ENCODE peak calls at places on chromosomes 7 and 10, in ten cellular contexts. One of them, this sample, is unnamed.

GRCh38 chr7:2024227-2024918 is 208.4 kb downstream of the MAD1L1 start:
- DNase-seq in CD8-positive, alpha-beta T cell: no peak
- DNase-seq in neuronal stem cell: no peak
- DNase-seq in tibial artery: peak; percentile 41
- DNase-seq in GM23248: no peak
- DNase-seq in A549: no peak
- DNase-seq in iPS DF 6.9: no peak
- DNase-seq in CD8-positive, alpha-beta memory T cell: peak; percentile 33
- DNase-seq in CD4-positive, alpha-beta memory T cell: no peak
- DNase-seq in naive thymus-derived CD4-positive, alpha-beta T cell: no peak
- DNase-seq in this sample: no peak

GRCh38 chr7:76293407-76293901 is 9.0 kb upstream of the HSPB1 start:
- DNase-seq in tibial artery: no peak
- DNase-seq in iPS DF 6.9: no peak
- DNase-seq in neuronal stem cell: no peak
- DNase-seq in A549: no peak
- DNase-seq in CD4-positive, alpha-beta memory T cell: no peak
- DNase-seq in naive thymus-derived CD4-positive, alpha-beta T cell: no peak
- DNase-seq in GM23248: no peak
- DNase-seq in CD8-positive, alpha-beta T cell: no peak
- DNase-seq in CD8-positive, alpha-beta memory T cell: no peak
- DNase-seq in this sample: no peak

GRCh38 chr7:105675873-105676484 is 94.7 kb upstream of the EFCAB10 start:
- DNase-seq in A549: no peak
- DNase-seq in iPS DF 6.9: no peak
- DNase-seq in CD8-positive, alpha-beta T cell: peak; percentile 78
- DNase-seq in CD4-positive, alpha-beta memory T cell: peak; percentile 64
- DNase-seq in naive thymus-derived CD4-positive, alpha-beta T cell: peak; percentile 44
- DNase-seq in tibial artery: no peak
- DNase-seq in neuronal stem cell: no peak
- DNase-seq in GM23248: no peak
- DNase-seq in CD8-positive, alpha-beta memory T cell: peak; percentile 88
- DNase-seq in this sample: no peak

GRCh38 chr7:94529516-94529915 is 19.9 kb downstream of the CASD1 start:
- DNase-seq in iPS DF 6.9: no peak
- DNase-seq in A549: no peak
- DNase-seq in neuronal stem cell: no peak
- DNase-seq in GM23248: peak; percentile 64
- DNase-seq in CD8-positive, alpha-beta T cell: no peak
- DNase-seq in CD4-positive, alpha-beta memory T cell: no peak
- DNase-seq in naive thymus-derived CD4-positive, alpha-beta T cell: no peak
- DNase-seq in CD8-positive, alpha-beta memory T cell: no peak
- DNase-seq in tibial artery: no peak
- DNase-seq in this sample: no peak

GRCh38 chr7:117308891-117309290 is 14.0 kb downstream of the WNT2 start:
- DNase-seq in CD4-positive, alpha-beta memory T cell: no peak
- DNase-seq in tibial artery: no peak
- DNase-seq in neuronal stem cell: no peak
- DNase-seq in A549: no peak
- DNase-seq in GM23248: no peak
- DNase-seq in naive thymus-derived CD4-positive, alpha-beta T cell: no peak
- DNase-seq in CD8-positive, alpha-beta T cell: no peak
- DNase-seq in iPS DF 6.9: no peak
- DNase-seq in CD8-positive, alpha-beta memory T cell: no peak
- DNase-seq in this sample: no peak

GRCh38 chr7:43792471-43792870 is 34.0 kb downstream of the BLVRA start:
- DNase-seq in iPS DF 6.9: no peak
- DNase-seq in neuronal stem cell: no peak
- DNase-seq in CD4-positive, alpha-beta memory T cell: no peak
- DNase-seq in naive thymus-derived CD4-positive, alpha-beta T cell: no peak
- DNase-seq in CD8-positive, alpha-beta T cell: no peak
- DNase-seq in A549: no peak
- DNase-seq in GM23248: no peak
- DNase-seq in CD8-positive, alpha-beta memory T cell: no peak
- DNase-seq in tibial artery: no peak
- DNase-seq in this sample: peak; percentile 57

GRCh38 chr10:5233324-5233723 is 36.7 kb downstream of the AKR1C4 start:
- DNase-seq in GM23248: no peak
- DNase-seq in CD8-positive, alpha-beta memory T cell: no peak
- DNase-seq in tibial artery: no peak
- DNase-seq in naive thymus-derived CD4-positive, alpha-beta T cell: no peak
- DNase-seq in CD8-positive, alpha-beta T cell: no peak
- DNase-seq in A549: no peak
- DNase-seq in CD4-positive, alpha-beta memory T cell: no peak
- DNase-seq in iPS DF 6.9: no peak
- DNase-seq in neuronal stem cell: no peak
- DNase-seq in this sample: no peak

GRCh38 chr10:121608669-121609190 is 10.5 kb upstream of the FGFR2 start:
- DNase-seq in iPS DF 6.9: no peak
- DNase-seq in CD8-positive, alpha-beta T cell: no peak
- DNase-seq in tibial artery: no peak
- DNase-seq in GM23248: peak; percentile 53
- DNase-seq in neuronal stem cell: no peak
- DNase-seq in A549: peak; percentile 60
- DNase-seq in CD4-positive, alpha-beta memory T cell: peak; percentile 22
- DNase-seq in naive thymus-derived CD4-positive, alpha-beta T cell: no peak
- DNase-seq in CD8-positive, alpha-beta memory T cell: no peak
- DNase-seq in this sample: peak; percentile 75

GRCh38 chr10:97030894-97031293 is 154.9 kb downstream of the SLIT1 start:
- DNase-seq in GM23248: no peak
- DNase-seq in CD4-positive, alpha-beta memory T cell: no peak
- DNase-seq in CD8-positive, alpha-beta T cell: no peak
- DNase-seq in neuronal stem cell: no peak
- DNase-seq in CD8-positive, alpha-beta memory T cell: no peak
- DNase-seq in tibial artery: no peak
- DNase-seq in iPS DF 6.9: no peak
- DNase-seq in A549: no peak
- DNase-seq in naive thymus-derived CD4-positive, alpha-beta T cell: no peak
- DNase-seq in this sample: no peak

GRCh38 chr7:151687523-151688235 is 168.0 kb upstream of the RHEB start:
- DNase-seq in CD8-positive, alpha-beta memory T cell: no peak
- DNase-seq in CD8-positive, alpha-beta T cell: no peak
- DNase-seq in CD4-positive, alpha-beta memory T cell: no peak
- DNase-seq in iPS DF 6.9: peak; percentile 78
- DNase-seq in tibial artery: peak; percentile 78
- DNase-seq in naive thymus-derived CD4-positive, alpha-beta T cell: no peak
- DNase-seq in neuronal stem cell: peak; percentile 39
- DNase-seq in GM23248: peak; percentile 96
- DNase-seq in A549: peak; percentile 99
- DNase-seq in this sample: peak; percentile 74

GRCh38 chr10:110786172-110786571 is 85.6 kb upstream of the PDCD4 start:
- DNase-seq in CD8-positive, alpha-beta memory T cell: no peak
- DNase-seq in tibial artery: no peak
- DNase-seq in iPS DF 6.9: no peak
- DNase-seq in GM23248: no peak
- DNase-seq in neuronal stem cell: no peak
- DNase-seq in naive thymus-derived CD4-positive, alpha-beta T cell: no peak
- DNase-seq in CD4-positive, alpha-beta memory T cell: no peak
- DNase-seq in CD8-positive, alpha-beta T cell: no peak
- DNase-seq in A549: no peak
- DNase-seq in this sample: no peak
- H3K4me1 ChIP-seq in CD8-positive, alpha-beta memory T cell: peaks cover 17% of the 10 kb centered on the region
- H3K4me1 ChIP-seq in tibial artery: no peaks in the 10 kb centered on the region
- H3K4me1 ChIP-seq in iPS DF 6.9: no peaks in the 10 kb centered on the region
- H3K4me1 ChIP-seq in GM23248: no peaks in the 10 kb centered on the region
- H3K4me1 ChIP-seq in neuronal stem cell: peaks cover 12% of the 10 kb centered on the region
- H3K4me1 ChIP-seq in naive thymus-derived CD4-positive, alpha-beta T cell: peaks cover 4% of the 10 kb centered on the region
- H3K4me1 ChIP-seq in CD4-positive, alpha-beta memory T cell: peaks cover 16% of the 10 kb centered on the region
- H3K4me1 ChIP-seq in CD8-positive, alpha-beta T cell: peaks cover 16% of the 10 kb centered on the region
- H3K4me1 ChIP-seq in A549: no peaks in the 10 kb centered on the region
- H3K4me1 ChIP-seq in this sample: no peaks in the 10 kb centered on the region

DNA sequence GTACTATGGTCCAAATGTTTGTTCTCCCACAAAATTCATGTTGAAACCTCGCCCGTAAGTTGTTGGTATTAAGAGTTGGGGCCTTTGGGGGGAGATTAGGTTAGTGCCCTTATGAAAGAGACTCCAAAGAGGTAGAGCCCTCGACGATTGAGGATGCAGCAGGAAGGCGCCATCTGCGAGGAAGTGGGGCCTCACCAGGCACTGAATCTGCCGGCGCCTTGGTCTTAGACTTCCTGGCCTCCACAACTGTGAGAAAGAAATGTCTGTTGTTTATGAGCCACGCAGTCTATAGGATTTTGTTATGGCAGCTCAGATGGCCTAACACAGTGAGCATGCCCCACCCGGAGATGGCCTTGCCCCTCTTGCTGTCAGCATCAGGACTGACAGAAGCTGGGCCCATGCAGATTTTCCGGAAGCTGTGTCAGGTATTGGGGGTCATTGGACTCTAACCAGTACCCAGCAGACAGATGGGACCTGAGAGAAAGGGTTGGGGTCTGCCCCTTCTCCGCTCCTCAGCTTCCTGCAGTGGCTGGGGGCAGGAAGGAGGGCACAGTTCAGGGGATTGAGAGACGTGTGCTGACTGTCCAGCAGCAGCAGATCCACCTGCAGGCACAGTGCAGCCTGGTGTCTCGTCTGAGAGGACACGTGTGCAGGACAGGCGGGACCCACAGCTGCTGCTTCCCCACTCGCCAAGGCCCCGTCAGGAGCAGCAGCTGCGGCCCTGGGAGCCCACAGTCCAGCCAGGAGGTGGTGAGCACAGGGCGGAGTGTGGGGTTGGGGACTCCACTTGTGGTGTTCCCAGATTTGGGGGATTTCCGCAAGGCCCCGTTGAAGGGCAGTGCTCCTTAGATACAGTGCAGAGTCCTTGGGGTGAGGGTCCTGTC is 47.8 kb downstream of the MGMT start:
- DNase-seq in naive thymus-derived CD4-positive, alpha-beta T cell: no peak
- DNase-seq in neuronal stem cell: no peak
- DNase-seq in tibial artery: no peak
- DNase-seq in iPS DF 6.9: no peak
- DNase-seq in CD8-positive, alpha-beta T cell: no peak
- DNase-seq in CD4-positive, alpha-beta memory T cell: no peak
- DNase-seq in GM23248: no peak
- DNase-seq in A549: no peak
- DNase-seq in CD8-positive, alpha-beta memory T cell: no peak
- DNase-seq in this sample: no peak
- H3K4me1 ChIP-seq in naive thymus-derived CD4-positive, alpha-beta T cell: no peaks in the 10 kb centered on the region
- H3K4me1 ChIP-seq in neuronal stem cell: peaks cover 2% of the 10 kb centered on the region
- H3K4me1 ChIP-seq in tibial artery: no peaks in the 10 kb centered on the region
- H3K4me1 ChIP-seq in iPS DF 6.9: no peaks in the 10 kb centered on the region
- H3K4me1 ChIP-seq in CD8-positive, alpha-beta T cell: peaks cover 12% of the 10 kb centered on the region
- H3K4me1 ChIP-seq in CD4-positive, alpha-beta memory T cell: no peaks in the 10 kb centered on the region
- H3K4me1 ChIP-seq in GM23248: no peaks in the 10 kb centered on the region
- H3K4me1 ChIP-seq in A549: no peaks in the 10 kb centered on the region
- H3K4me1 ChIP-seq in CD8-positive, alpha-beta memory T cell: no peaks in the 10 kb centered on the region
- H3K4me1 ChIP-seq in this sample: peaks cover 2% of the 10 kb centered on the region

GRCh38 chr10:1527951-1528350 is 209.4 kb downstream of the ADARB2 start:
- DNase-seq in A549: no peak
- DNase-seq in neuronal stem cell: no peak
- DNase-seq in tibial artery: no peak
- DNase-seq in iPS DF 6.9: no peak
- DNase-seq in CD8-positive, alpha-beta T cell: no peak
- DNase-seq in GM23248: no peak
- DNase-seq in CD4-positive, alpha-beta memory T cell: no peak
- DNase-seq in CD8-positive, alpha-beta memory T cell: no peak
- DNase-seq in naive thymus-derived CD4-positive, alpha-beta T cell: no peak
- DNase-seq in this sample: no peak
- H3K4me1 ChIP-seq in A549: no peaks in the 10 kb centered on the region
- H3K4me1 ChIP-seq in neuronal stem cell: peaks cover 2% of the 10 kb centered on the region
- H3K4me1 ChIP-seq in tibial artery: no peaks in the 10 kb centered on the region
- H3K4me1 ChIP-seq in iPS DF 6.9: peaks cover 4% of the 10 kb centered on the region
- H3K4me1 ChIP-seq in CD8-positive, alpha-beta T cell: no peaks in the 10 kb centered on the region
- H3K4me1 ChIP-seq in GM23248: no peaks in the 10 kb centered on the region
- H3K4me1 ChIP-seq in CD4-positive, alpha-beta memory T cell: no peaks in the 10 kb centered on the region
- H3K4me1 ChIP-seq in CD8-positive, alpha-beta memory T cell: no peaks in the 10 kb centered on the region
- H3K4me1 ChIP-seq in naive thymus-derived CD4-positive, alpha-beta T cell: no peaks in the 10 kb centered on the region
- H3K4me1 ChIP-seq in this sample: no peaks in the 10 kb centered on the region

DNA sequence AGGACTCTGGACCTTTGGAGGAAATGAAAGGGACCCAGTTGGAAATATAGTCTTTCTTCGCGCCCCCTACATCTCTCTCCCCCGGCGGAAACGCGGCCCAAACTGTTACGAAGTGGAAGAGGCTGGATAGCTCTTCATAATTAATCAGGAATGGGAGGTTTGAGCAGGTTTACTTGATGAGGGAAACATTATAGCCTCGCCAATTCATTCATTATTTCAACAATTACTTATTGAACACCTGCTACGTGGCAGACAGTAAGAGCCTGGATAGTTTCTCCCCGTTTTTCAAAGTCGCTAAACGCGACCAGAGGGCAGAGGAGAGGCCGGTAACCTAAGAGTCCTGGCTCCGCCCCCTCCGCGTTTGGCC is 210 bp upstream of the FBXL15 start:
- DNase-seq in naive thymus-derived CD4-positive, alpha-beta T cell: no peak
- DNase-seq in GM23248: peak; percentile 92
- DNase-seq in iPS DF 6.9: no peak
- DNase-seq in tibial artery: no peak
- DNase-seq in CD8-positive, alpha-beta T cell: no peak
- DNase-seq in neuronal stem cell: no peak
- DNase-seq in A549: peak; percentile 83
- DNase-seq in CD4-positive, alpha-beta memory T cell: no peak
- DNase-seq in CD8-positive, alpha-beta memory T cell: no peak
- DNase-seq in this sample: peak; percentile 9
- H3K4me1 ChIP-seq in naive thymus-derived CD4-positive, alpha-beta T cell: peaks cover 26% of the 10 kb centered on the region
- H3K4me1 ChIP-seq in GM23248: peaks cover 18% of the 10 kb centered on the region
- H3K4me1 ChIP-seq in iPS DF 6.9: peaks cover 7% of the 10 kb centered on the region
- H3K4me1 ChIP-seq in tibial artery: peaks cover 5% of the 10 kb centered on the region
- H3K4me1 ChIP-seq in CD8-positive, alpha-beta T cell: peaks cover 36% of the 10 kb centered on the region
- H3K4me1 ChIP-seq in neuronal stem cell: peaks cover 23% of the 10 kb centered on the region
- H3K4me1 ChIP-seq in A549: peaks cover 25% of the 10 kb centered on the region
- H3K4me1 ChIP-seq in CD4-positive, alpha-beta memory T cell: peaks cover 37% of the 10 kb centered on the region
- H3K4me1 ChIP-seq in CD8-positive, alpha-beta memory T cell: peaks cover 35% of the 10 kb centered on the region
- H3K4me1 ChIP-seq in this sample: peaks cover 21% of the 10 kb centered on the region

DNA sequence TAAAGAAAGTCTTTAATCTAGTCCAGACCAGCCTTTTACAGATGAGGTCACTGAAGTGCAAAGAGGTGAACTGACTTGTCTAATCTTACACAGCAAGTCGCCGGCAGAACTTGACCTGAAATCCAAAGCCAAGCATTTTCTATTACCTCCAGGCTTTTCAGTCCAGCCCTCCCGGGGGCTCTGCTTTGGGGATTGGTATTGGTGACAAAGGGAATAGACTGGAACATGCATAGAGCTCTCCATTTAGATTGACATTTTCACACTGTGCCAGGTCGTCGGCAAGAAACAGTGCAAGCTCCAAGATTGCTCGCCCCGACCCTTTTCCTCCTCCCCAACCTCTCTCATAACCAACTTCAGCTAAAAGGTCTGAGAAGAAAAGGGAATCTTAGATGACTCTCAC is 42.2 kb upstream of the MTPAP start:
- DNase-seq in A549: no peak
- DNase-seq in tibial artery: no peak
- DNase-seq in neuronal stem cell: no peak
- DNase-seq in naive thymus-derived CD4-positive, alpha-beta T cell: no peak
- DNase-seq in iPS DF 6.9: no peak
- DNase-seq in GM23248: no peak
- DNase-seq in CD8-positive, alpha-beta memory T cell: no peak
- DNase-seq in CD4-positive, alpha-beta memory T cell: no peak
- DNase-seq in CD8-positive, alpha-beta T cell: no peak
- DNase-seq in this sample: no peak
- H3K4me1 ChIP-seq in A549: peaks cover 7% of the 10 kb centered on the region
- H3K4me1 ChIP-seq in tibial artery: no peaks in the 10 kb centered on the region
- H3K4me1 ChIP-seq in neuronal stem cell: no peaks in the 10 kb centered on the region
- H3K4me1 ChIP-seq in naive thymus-derived CD4-positive, alpha-beta T cell: no peaks in the 10 kb centered on the region
- H3K4me1 ChIP-seq in iPS DF 6.9: peaks cover 2% of the 10 kb centered on the region
- H3K4me1 ChIP-seq in GM23248: no peaks in the 10 kb centered on the region
- H3K4me1 ChIP-seq in CD8-positive, alpha-beta memory T cell: no peaks in the 10 kb centered on the region
- H3K4me1 ChIP-seq in CD4-positive, alpha-beta memory T cell: peaks cover 3% of the 10 kb centered on the region
- H3K4me1 ChIP-seq in CD8-positive, alpha-beta T cell: peaks cover 3% of the 10 kb centered on the region
- H3K4me1 ChIP-seq in this sample: peaks cover 2% of the 10 kb centered on the region

GRCh38 chr7:133530682-133531081 is 277.8 kb downstream of the EXOC4 start:
- DNase-seq in CD4-positive, alpha-beta memory T cell: no peak
- DNase-seq in neuronal stem cell: no peak
- DNase-seq in A549: no peak
- DNase-seq in naive thymus-derived CD4-positive, alpha-beta T cell: no peak
- DNase-seq in tibial artery: no peak
- DNase-seq in CD8-positive, alpha-beta T cell: no peak
- DNase-seq in iPS DF 6.9: no peak
- DNase-seq in CD8-positive, alpha-beta memory T cell: no peak
- DNase-seq in GM23248: peak; percentile 56
- DNase-seq in this sample: no peak
- H3K4me1 ChIP-seq in CD4-positive, alpha-beta memory T cell: no peaks in the 10 kb centered on the region
- H3K4me1 ChIP-seq in neuronal stem cell: no peaks in the 10 kb centered on the region
- H3K4me1 ChIP-seq in A549: no peaks in the 10 kb centered on the region
- H3K4me1 ChIP-seq in naive thymus-derived CD4-positive, alpha-beta T cell: no peaks in the 10 kb centered on the region
- H3K4me1 ChIP-seq in tibial artery: no peaks in the 10 kb centered on the region
- H3K4me1 ChIP-seq in CD8-positive, alpha-beta T cell: no peaks in the 10 kb centered on the region
- H3K4me1 ChIP-seq in iPS DF 6.9: no peaks in the 10 kb centered on the region
- H3K4me1 ChIP-seq in CD8-positive, alpha-beta memory T cell: no peaks in the 10 kb centered on the region
- H3K4me1 ChIP-seq in GM23248: peaks cover 6% of the 10 kb centered on the region
- H3K4me1 ChIP-seq in this sample: peaks cover 2% of the 10 kb centered on the region